ENCODE peak calls at places on chromosomes 5 and 9, in six cellular contexts. A is B cell, W is GM10248, S is ascending aorta, R is foreskin keratinocyte, T is CD14-positive monocyte. C is an unnamed sample.

GRCh38 chr9:126372716-126373115 is 46.1 kb downstream of the MVB12B start:
- DNase-seq in A (no peak), W (no peak), S (no peak), R (no peak), T (no peak), C (no peak)

GRCh38 chr5:20972419-20972925 is 984.5 kb upstream of the CDH18 start:
- DNase-seq in A (peak; percentile 43), W (no peak), S (no peak), R (peak; percentile 42), T (no peak), C (no peak)

GRCh38 chr5:113384787-113385186 is 50.0 kb downstream of the TSSK1B start:
- DNase-seq in A (no peak), W (no peak), S (no peak), R (no peak), T (no peak), C (no peak)

GRCh38 chr9:33852216-33852826 is 35.4 kb downstream of the UBE2R2 start:
- DNase-seq in A (peak; percentile 63), W (peak; percentile 37), S (peak; percentile 89), R (no peak), T (peak; percentile 63), C (peak; percentile 32)

GRCh38 chr5:75600535-75600934 is 10.7 kb upstream of the ANKDD1B start:
- DNase-seq in A (no peak), W (no peak), S (no peak), R (no peak), T (no peak), C (no peak)

GRCh38 chr9:14031015-14031414 is 282.9 kb downstream of the NFIB start:
- DNase-seq in A (no peak), W (no peak), S (peak; percentile 70), R (peak; percentile 66), T (no peak), C (no peak)

GRCh38 chr5:93378073-93378472 is 202.9 kb downstream of the NR2F1-AS1 start:
- DNase-seq in A (no peak), W (no peak), S (no peak), R (peak; percentile 79), T (no peak), C (no peak)

GRCh38 chr9:98552306-98552705 is 156.4 kb downstream of the GABBR2 start:
- DNase-seq in A (no peak), W (no peak), S (peak; percentile 42), R (no peak), T (no peak), C (no peak)

GRCh38 chr9:132411091-132411508 is 1.1 kb downstream of the CFAP77 start:
- DNase-seq in A (peak; percentile 77), W (peak; percentile 75), S (peak; percentile 64), R (peak; percentile 38), T (peak; percentile 51), C (peak; percentile 82)

GRCh38 chr5:60463179-60463868 is 236.6 kb downstream of the DEPDC1B start:
- DNase-seq in A (no peak), W (no peak), S (no peak), R (no peak), T (no peak), C (no peak)

GRCh38 chr5:119033135-119033534 is 37.8 kb upstream of the DMXL1 start:
- DNase-seq in A (no peak), W (no peak), S (no peak), R (no peak), T (no peak), C (no peak)

GRCh38 chr5:168047043-168047668 is 244.3 kb upstream of the WWC1 start:
- DNase-seq in A (no peak), W (peak; percentile 23), S (no peak), R (peak; percentile 50), T (no peak), C (peak; percentile 27)

GRCh38 chr5:133299021-133299420 is 247.2 kb downstream of the HSPA4 start:
- DNase-seq in A (no peak), W (no peak), S (no peak), R (no peak), T (no peak), C (no peak)

GRCh38 chr5:6485441-6485840 is 36.8 kb downstream of the UBE2QL1 start:
- DNase-seq in A (no peak), W (no peak), S (no peak), R (no peak), T (no peak), C (no peak)

GRCh38 chr5:75510417-75510835 is 1.0 kb downstream of the CERT1 start:
- DNase-seq in A (peak; percentile 48), W (no peak), S (no peak), R (peak; percentile 29), T (peak; percentile 47), C (peak; percentile 12)

GRCh38 chr9:133113928-133114351 is 7.1 kb downstream of the RALGDS start:
- DNase-seq in A (no peak), W (no peak), S (peak; percentile 64), R (no peak), T (no peak), C (no peak)

GRCh38 chr5:178137991-178138390 is 7.2 kb downstream of the RMND5B start:
- DNase-seq in A (no peak), W (no peak), S (no peak), R (no peak), T (no peak), C (no peak)

GRCh38 chr9:69564557-69564956 is 107.6 kb downstream of the APBA1 start:
- DNase-seq in A (no peak), W (no peak), S (no peak), R (no peak), T (no peak), C (no peak)

GRCh38 chr5:167964529-167964928 is 326.9 kb upstream of the WWC1 start:
- DNase-seq in A (no peak), W (no peak), S (no peak), R (no peak), T (no peak), C (no peak)

GRCh38 chr9:73613092-73613701 is 461.5 kb downstream of the ANXA1 start:
- DNase-seq in A (no peak), W (no peak), S (no peak), R (peak; percentile 22), T (no peak), C (no peak)

GRCh38 chr5:138459311-138459710 is 6.0 kb upstream of the EGR1 start:
- DNase-seq in A (peak; percentile 82), W (peak; percentile 79), S (peak; percentile 82), R (no peak), T (peak; percentile 90), C (peak; percentile 75)

GRCh38 chr5:172008689-172009141 is 2.3 kb upstream of the FBXW11 start:
- DNase-seq in A (no peak), W (no peak), S (no peak), R (no peak), T (no peak), C (no peak)

GRCh38 chr5:172007795-172008465 is 1.5 kb upstream of the FBXW11 start:
- DNase-seq in A (no peak), W (no peak), S (no peak), R (peak; percentile 79), T (no peak), C (no peak)

GRCh38 chr5:172007153-172007794 is 836 bp upstream of the FBXW11 start:
- DNase-seq in A (no peak), W (no peak), S (no peak), R (no peak), T (no peak), C (no peak)

GRCh38 chr5:172010278-172010677 is 3.8 kb upstream of the FBXW11 start:
- DNase-seq in A (no peak), W (no peak), S (no peak), R (peak; percentile 50), T (no peak), C (no peak)

GRCh38 chr5:172009536-172010270 is 3.3 kb upstream of the FBXW11 start:
- DNase-seq in A (no peak), W (no peak), S (no peak), R (peak; percentile 50), T (no peak), C (no peak)
- TF ChIP-seq CTCF in A (no peak), W (no peak), S (no peak), R (no peak), T (no peak), C (no peak)

DNA sequence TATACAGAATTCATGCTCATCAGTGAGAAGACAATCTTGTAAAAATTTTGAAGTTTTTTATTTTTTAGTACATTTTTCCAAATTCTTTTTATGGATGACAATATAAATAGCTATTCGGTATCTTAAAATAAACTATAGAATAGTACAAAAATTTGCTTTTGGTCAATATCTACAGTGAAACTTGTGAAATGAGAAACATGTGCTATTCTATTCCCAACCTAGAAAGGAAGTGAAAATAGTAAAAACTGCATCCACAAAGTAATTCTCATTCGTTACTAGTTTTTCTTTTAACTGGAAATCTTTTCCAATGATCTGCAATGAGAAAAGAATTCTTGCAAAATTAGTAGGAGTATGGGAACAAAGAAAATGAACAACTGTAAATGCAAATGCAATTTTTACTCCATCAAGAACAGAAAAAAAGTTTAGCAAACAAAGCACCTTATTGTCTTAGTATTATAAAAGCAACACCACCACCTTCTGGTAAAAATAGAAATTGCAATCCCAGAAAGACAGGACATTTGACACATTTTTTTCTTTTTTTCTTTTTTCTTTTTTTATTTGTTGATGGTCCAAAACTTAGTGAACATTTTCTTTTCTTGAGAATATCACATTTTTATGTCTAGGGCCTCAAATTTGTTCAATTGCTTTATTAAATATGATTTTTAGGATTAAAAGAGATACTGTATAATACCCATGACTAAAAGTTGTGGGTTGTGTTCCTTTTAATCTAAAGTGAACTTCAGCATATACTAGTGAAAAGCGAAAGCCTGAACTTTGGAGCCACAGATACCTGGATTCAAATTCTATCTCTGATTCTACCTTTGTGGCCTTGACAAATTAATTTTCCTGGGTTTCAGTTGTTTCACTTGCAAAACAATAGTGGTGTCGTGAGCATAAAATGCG is 72.3 kb downstream of the SLCO4C1 start:
- DNase-seq in A (no peak), W (peak; percentile 18), S (no peak), R (peak; percentile 26), T (no peak), C (peak; percentile 12)
- TF ChIP-seq CTCF in A (peak; percentile 90), W (peak; percentile 67), S (peak; percentile 38), R (peak; percentile 75), T (peak; percentile 94), C (peak; percentile 36)

DNA sequence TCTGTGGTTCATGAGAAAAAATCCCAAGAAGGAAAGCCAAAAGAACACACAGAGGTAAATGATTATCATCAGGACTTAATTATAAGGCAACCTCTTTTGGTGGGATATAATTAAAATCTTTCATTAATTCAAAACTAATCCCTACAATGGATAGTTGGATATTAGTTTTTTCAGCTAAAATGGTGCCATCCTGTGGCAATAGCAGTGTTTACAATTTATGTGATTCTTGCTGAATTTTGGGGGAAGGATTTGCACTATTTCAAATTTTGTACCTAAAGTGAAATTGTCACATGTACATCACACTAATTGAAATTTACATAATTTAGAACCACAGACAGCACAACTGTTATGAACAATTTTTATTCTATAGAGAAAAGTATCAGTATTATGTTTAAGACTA is 67.0 kb downstream of the CAST start:
- DNase-seq in A (no peak), W (no peak), S (no peak), R (no peak), T (no peak), C (no peak)
- TF ChIP-seq CTCF in A (no peak), W (peak; percentile 27), S (peak; percentile 35), R (peak; percentile 60), T (peak; percentile 15), C (no peak)

GRCh38 chr9:107059215-107059614 is 196.2 kb downstream of the ZNF462 start:
- DNase-seq in A (no peak), W (no peak), S (no peak), R (no peak), T (no peak), C (no peak)

GRCh38 chr9:107054146-107054545 is 191.2 kb downstream of the ZNF462 start:
- DNase-seq in A (no peak), W (no peak), S (no peak), R (no peak), T (no peak), C (no peak)

GRCh38 chr9:107064378-107064777 is 201.4 kb downstream of the ZNF462 start:
- DNase-seq in A (no peak), W (no peak), S (no peak), R (peak; percentile 27), T (no peak), C (no peak)

GRCh38 chr9:107060026-107060425 is 197.1 kb downstream of the ZNF462 start:
- DNase-seq in A (no peak), W (no peak), S (no peak), R (no peak), T (no peak), C (no peak)
- TF ChIP-seq CTCF in A (no peak), W (no peak), S (no peak), R (no peak), T (no peak), C (no peak)

C was measured in GM20000.